ENCODE peak calls at places on chromosomes 11 and 22, in nine cellular contexts. One of them, this sample, is unnamed.

GRCh38 chr22:42114721-42115120 is 15.9 kb downstream of the CYP2D6 start:
- DNase-seq in transverse colon: no peak
- DNase-seq in tibial nerve: no peak
- DNase-seq in esophagus squamous epithelium: no peak
- DNase-seq in cardiac muscle cell: peak; percentile 30
- DNase-seq in fibroblast of lung: no peak
- DNase-seq in colonic mucosa: no peak
- DNase-seq in tibial artery: no peak
- DNase-seq in HCT116: peak; percentile 26
- DNase-seq in this sample: no peak

GRCh38 chr11:69443968-69444364 is 37.5 kb upstream of the LINC01488 start:
- DNase-seq in fibroblast of lung: peak; percentile 51
- DNase-seq in tibial nerve: no peak
- DNase-seq in esophagus squamous epithelium: no peak
- DNase-seq in cardiac muscle cell: peak; percentile 54
- DNase-seq in transverse colon: no peak
- DNase-seq in colonic mucosa: no peak
- DNase-seq in tibial artery: peak; percentile 67
- DNase-seq in HCT116: no peak
- DNase-seq in this sample: no peak

GRCh38 chr22:34135749-34136148 is 215.5 kb upstream of the LARGE1 start:
- DNase-seq in HCT116: no peak
- DNase-seq in fibroblast of lung: no peak
- DNase-seq in esophagus squamous epithelium: no peak
- DNase-seq in tibial nerve: no peak
- DNase-seq in cardiac muscle cell: no peak
- DNase-seq in colonic mucosa: no peak
- DNase-seq in tibial artery: no peak
- DNase-seq in transverse colon: no peak
- DNase-seq in this sample: no peak

GRCh38 chr22:27220349-27220748 is 563.0 kb downstream of the MIAT start:
- DNase-seq in esophagus squamous epithelium: no peak
- DNase-seq in transverse colon: no peak
- DNase-seq in tibial artery: no peak
- DNase-seq in cardiac muscle cell: peak; percentile 85
- DNase-seq in fibroblast of lung: peak; percentile 99
- DNase-seq in tibial nerve: peak; percentile 46
- DNase-seq in HCT116: no peak
- DNase-seq in colonic mucosa: no peak
- DNase-seq in this sample: no peak

GRCh38 chr22:24759765-24760164 is 14.8 kb downstream of the PIWIL3 start:
- DNase-seq in tibial artery: no peak
- DNase-seq in cardiac muscle cell: no peak
- DNase-seq in colonic mucosa: no peak
- DNase-seq in transverse colon: no peak
- DNase-seq in HCT116: no peak
- DNase-seq in fibroblast of lung: no peak
- DNase-seq in esophagus squamous epithelium: no peak
- DNase-seq in tibial nerve: no peak
- DNase-seq in this sample: no peak

GRCh38 chr11:121795206-121795605 is 320.8 kb downstream of the BLID start:
- DNase-seq in tibial artery: no peak
- DNase-seq in fibroblast of lung: peak; percentile 30
- DNase-seq in cardiac muscle cell: no peak
- DNase-seq in tibial nerve: no peak
- DNase-seq in esophagus squamous epithelium: no peak
- DNase-seq in HCT116: no peak
- DNase-seq in colonic mucosa: no peak
- DNase-seq in transverse colon: no peak
- DNase-seq in this sample: no peak

GRCh38 chr11:6505577-6506240 is 8.6 kb downstream of the DNHD1 start:
- DNase-seq in tibial nerve: peak; percentile 49
- DNase-seq in tibial artery: no peak
- DNase-seq in cardiac muscle cell: peak; percentile 76
- DNase-seq in esophagus squamous epithelium: no peak
- DNase-seq in colonic mucosa: no peak
- DNase-seq in HCT116: peak; percentile 40
- DNase-seq in transverse colon: no peak
- DNase-seq in fibroblast of lung: peak; percentile 82
- DNase-seq in this sample: no peak

GRCh38 chr11:68135161-68135560 is 14.0 kb upstream of the CHKA start:
- DNase-seq in esophagus squamous epithelium: no peak
- DNase-seq in HCT116: no peak
- DNase-seq in tibial artery: peak; percentile 12
- DNase-seq in tibial nerve: no peak
- DNase-seq in transverse colon: no peak
- DNase-seq in colonic mucosa: no peak
- DNase-seq in cardiac muscle cell: no peak
- DNase-seq in fibroblast of lung: no peak
- DNase-seq in this sample: no peak

GRCh38 chr11:59614277-59615131 is 1.1 kb downstream of the OSBP start:
- DNase-seq in colonic mucosa: no peak
- DNase-seq in fibroblast of lung: no peak
- DNase-seq in transverse colon: no peak
- DNase-seq in esophagus squamous epithelium: no peak
- DNase-seq in HCT116: no peak
- DNase-seq in tibial artery: no peak
- DNase-seq in cardiac muscle cell: peak; percentile 12
- DNase-seq in tibial nerve: no peak
- DNase-seq in this sample: no peak

GRCh38 chr11:3914807-3915206 is 59.3 kb downstream of the STIM1 start:
- DNase-seq in transverse colon: no peak
- DNase-seq in colonic mucosa: no peak
- DNase-seq in fibroblast of lung: peak; percentile 23
- DNase-seq in tibial nerve: no peak
- DNase-seq in HCT116: no peak
- DNase-seq in esophagus squamous epithelium: no peak
- DNase-seq in cardiac muscle cell: peak; percentile 38
- DNase-seq in tibial artery: no peak
- DNase-seq in this sample: no peak

GRCh38 chr22:42202669-42203068 is 67.8 kb downstream of the TCF20 start:
- DNase-seq in colonic mucosa: no peak
- DNase-seq in HCT116: no peak
- DNase-seq in transverse colon: no peak
- DNase-seq in fibroblast of lung: peak; percentile 71
- DNase-seq in esophagus squamous epithelium: no peak
- DNase-seq in tibial artery: no peak
- DNase-seq in cardiac muscle cell: peak; percentile 30
- DNase-seq in tibial nerve: no peak
- DNase-seq in this sample: no peak

GRCh38 chr11:66126808-66127555 is 56.9 kb downstream of the PACS1 start:
- DNase-seq in tibial artery: peak; percentile 69
- DNase-seq in fibroblast of lung: peak; percentile 89
- DNase-seq in HCT116: no peak
- DNase-seq in colonic mucosa: peak; percentile 32
- DNase-seq in cardiac muscle cell: peak; percentile 86
- DNase-seq in esophagus squamous epithelium: no peak
- DNase-seq in tibial nerve: peak; percentile 48
- DNase-seq in transverse colon: peak; percentile 42
- DNase-seq in this sample: no peak

GRCh38 chr11:102158151-102158734 is 48.0 kb downstream of the YAP1 start:
- DNase-seq in cardiac muscle cell: no peak
- DNase-seq in HCT116: no peak
- DNase-seq in tibial nerve: no peak
- DNase-seq in fibroblast of lung: no peak
- DNase-seq in esophagus squamous epithelium: no peak
- DNase-seq in transverse colon: peak; percentile 19
- DNase-seq in tibial artery: no peak
- DNase-seq in colonic mucosa: peak; percentile 47
- DNase-seq in this sample: no peak

GRCh38 chr11:10350341-10350740 is 45.5 kb downstream of the ADM start:
- DNase-seq in transverse colon: no peak
- DNase-seq in tibial artery: no peak
- DNase-seq in colonic mucosa: no peak
- DNase-seq in tibial nerve: no peak
- DNase-seq in HCT116: peak; percentile 80
- DNase-seq in cardiac muscle cell: peak; percentile 70
- DNase-seq in esophagus squamous epithelium: no peak
- DNase-seq in fibroblast of lung: peak; percentile 90
- DNase-seq in this sample: no peak

GRCh38 chr11:68441466-68442230 is 18.9 kb upstream of the PPP6R3 start:
- DNase-seq in fibroblast of lung: peak; percentile 42
- DNase-seq in cardiac muscle cell: peak; percentile 57
- DNase-seq in colonic mucosa: no peak
- DNase-seq in HCT116: no peak
- DNase-seq in tibial artery: no peak
- DNase-seq in tibial nerve: no peak
- DNase-seq in transverse colon: no peak
- DNase-seq in esophagus squamous epithelium: no peak
- DNase-seq in this sample: no peak

DNA sequence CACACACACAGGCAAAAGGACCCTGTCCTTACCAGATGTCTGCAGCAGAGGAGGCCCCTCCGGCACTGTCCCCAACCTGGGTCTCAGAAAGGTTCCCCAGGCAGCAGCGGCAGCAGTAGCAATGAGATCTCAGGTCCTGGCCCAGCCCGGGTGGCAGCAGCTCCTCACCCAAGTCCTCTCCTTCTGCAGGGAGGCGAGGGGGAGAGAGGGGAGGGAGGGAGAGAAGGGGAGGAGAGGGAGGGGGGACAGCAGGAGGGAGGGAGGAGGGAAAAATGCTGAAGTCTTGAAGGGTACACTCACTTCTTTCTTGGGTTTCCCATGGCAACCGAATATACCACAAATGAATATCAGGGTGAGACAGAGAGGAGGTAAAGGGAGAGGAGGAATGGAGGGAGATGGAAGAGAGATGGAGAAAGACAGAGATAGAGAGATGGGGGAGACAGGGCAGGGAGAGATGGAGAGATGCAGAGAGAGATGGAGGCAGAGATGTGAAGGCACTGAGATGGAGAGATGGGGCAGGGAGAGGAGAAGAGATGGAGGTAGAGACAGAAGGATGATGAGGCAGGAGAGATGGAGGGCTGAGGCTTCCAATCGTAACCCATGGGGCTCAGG is 9.4 kb downstream of the ELFN2 start:
- DNase-seq in cardiac muscle cell: no peak
- DNase-seq in colonic mucosa: no peak
- DNase-seq in esophagus squamous epithelium: no peak
- DNase-seq in HCT116: no peak
- DNase-seq in fibroblast of lung: no peak
- DNase-seq in tibial artery: no peak
- DNase-seq in tibial nerve: no peak
- DNase-seq in transverse colon: no peak
- DNase-seq in this sample: no peak
- H3K27me3 ChIP-seq in cardiac muscle cell: peaks cover 52% of the 10 kb centered on the region
- H3K27me3 ChIP-seq in colonic mucosa: peaks cover 35% of the 10 kb centered on the region
- H3K27me3 ChIP-seq in esophagus squamous epithelium: peaks cover 9% of the 10 kb centered on the region
- H3K27me3 ChIP-seq in HCT116: no peaks in the 10 kb centered on the region
- H3K27me3 ChIP-seq in fibroblast of lung: peaks cover 36% of the 10 kb centered on the region
- H3K27me3 ChIP-seq in tibial artery: peaks cover 95% of the 10 kb centered on the region
- H3K27me3 ChIP-seq in tibial nerve: no peaks in the 10 kb centered on the region
- H3K27me3 ChIP-seq in transverse colon: peaks cover 80% of the 10 kb centered on the region
- H3K27me3 ChIP-seq in this sample: no peaks in the 10 kb centered on the region

GRCh38 chr11:86800076-86800955 is at the start of gene PRSS23:
- DNase-seq in tibial artery: peak; percentile 89
- DNase-seq in esophagus squamous epithelium: no peak
- DNase-seq in HCT116: no peak
- DNase-seq in tibial nerve: no peak
- DNase-seq in transverse colon: peak; percentile 77
- DNase-seq in fibroblast of lung: peak; percentile 66
- DNase-seq in cardiac muscle cell: peak; percentile 72
- DNase-seq in colonic mucosa: peak; percentile 77
- DNase-seq in this sample: peak; percentile 82
- TF ChIP-seq CTCF in tibial artery: no peak
- TF ChIP-seq CTCF in esophagus squamous epithelium: no peak
- TF ChIP-seq CTCF in HCT116: no peak
- TF ChIP-seq CTCF in tibial nerve: no peak
- TF ChIP-seq CTCF in transverse colon: no peak
- TF ChIP-seq CTCF in fibroblast of lung: no peak
- TF ChIP-seq CTCF in cardiac muscle cell: no peak
- TF ChIP-seq CTCF in colonic mucosa: no peak
- TF ChIP-seq CTCF in this sample: no peak

GRCh38 chr22:46586123-46586519 is 34.1 kb upstream of the GRAMD4 start:
- DNase-seq in cardiac muscle cell: no peak
- DNase-seq in tibial nerve: no peak
- DNase-seq in esophagus squamous epithelium: no peak
- DNase-seq in transverse colon: no peak
- DNase-seq in fibroblast of lung: no peak
- DNase-seq in HCT116: no peak
- DNase-seq in tibial artery: no peak
- DNase-seq in colonic mucosa: no peak
- DNase-seq in this sample: no peak

GRCh38 chr22:46586531-46587011 is 33.6 kb upstream of the GRAMD4 start:
- DNase-seq in colonic mucosa: peak; percentile 72
- DNase-seq in tibial nerve: no peak
- DNase-seq in HCT116: no peak
- DNase-seq in cardiac muscle cell: no peak
- DNase-seq in fibroblast of lung: no peak
- DNase-seq in transverse colon: peak; percentile 68
- DNase-seq in esophagus squamous epithelium: no peak
- DNase-seq in tibial artery: no peak
- DNase-seq in this sample: no peak

GRCh38 chr22:46587492-46588278 is 32.5 kb upstream of the GRAMD4 start:
- DNase-seq in tibial nerve: no peak
- DNase-seq in tibial artery: peak; percentile 75
- DNase-seq in transverse colon: peak; percentile 85
- DNase-seq in cardiac muscle cell: no peak
- DNase-seq in fibroblast of lung: no peak
- DNase-seq in esophagus squamous epithelium: no peak
- DNase-seq in colonic mucosa: peak; percentile 82
- DNase-seq in HCT116: no peak
- DNase-seq in this sample: no peak

GRCh38 chr22:46588279-46589140 is 31.7 kb upstream of the GRAMD4 start:
- DNase-seq in colonic mucosa: no peak
- DNase-seq in cardiac muscle cell: no peak
- DNase-seq in HCT116: no peak
- DNase-seq in transverse colon: no peak
- DNase-seq in fibroblast of lung: no peak
- DNase-seq in tibial artery: no peak
- DNase-seq in tibial nerve: no peak
- DNase-seq in esophagus squamous epithelium: no peak
- DNase-seq in this sample: no peak

DNA sequence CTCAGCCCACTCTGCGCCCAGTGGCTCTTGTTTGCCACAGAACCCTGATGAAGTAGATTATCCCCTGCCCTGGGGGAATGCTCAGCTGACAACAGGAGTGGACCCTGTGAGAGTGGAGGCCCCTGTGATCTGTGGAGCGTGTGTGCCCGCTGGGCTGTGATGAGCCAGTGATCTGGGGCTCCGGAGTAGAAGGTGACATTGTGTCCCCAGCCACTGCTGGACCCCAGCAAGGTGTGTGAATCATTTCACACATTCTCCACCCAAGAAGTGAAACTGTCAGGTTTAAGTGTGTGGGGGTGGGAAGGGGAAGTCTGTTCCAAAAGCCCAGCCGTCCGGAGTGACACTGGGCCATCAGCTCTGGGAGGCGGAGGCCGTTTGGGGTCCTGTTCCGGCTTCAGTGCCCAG is 33.1 kb upstream of the GRAMD4 start:
- DNase-seq in cardiac muscle cell: no peak
- DNase-seq in tibial nerve: no peak
- DNase-seq in tibial artery: no peak
- DNase-seq in fibroblast of lung: no peak
- DNase-seq in transverse colon: peak; percentile 45
- DNase-seq in esophagus squamous epithelium: no peak
- DNase-seq in colonic mucosa: no peak
- DNase-seq in HCT116: no peak
- DNase-seq in this sample: no peak
- H3K4me3 ChIP-seq in cardiac muscle cell: no peak overlapping the region
- H3K4me3 ChIP-seq in tibial nerve: no peak overlapping the region
- H3K4me3 ChIP-seq in tibial artery: no peak overlapping the region
- H3K4me3 ChIP-seq in fibroblast of lung: no peak overlapping the region
- H3K4me3 ChIP-seq in transverse colon: no peak overlapping the region
- H3K4me3 ChIP-seq in esophagus squamous epithelium: no peak overlapping the region
- H3K4me3 ChIP-seq in colonic mucosa: no peak overlapping the region
- H3K4me3 ChIP-seq in HCT116: no peak overlapping the region
- H3K4me3 ChIP-seq in this sample: no peak overlapping the region

GRCh38 chr22:49849161-49850020 is 4.3 kb upstream of the ZBED4 start:
- DNase-seq in esophagus squamous epithelium: no peak
- DNase-seq in tibial artery: no peak
- DNase-seq in cardiac muscle cell: no peak
- DNase-seq in fibroblast of lung: no peak
- DNase-seq in transverse colon: no peak
- DNase-seq in tibial nerve: no peak
- DNase-seq in colonic mucosa: peak; percentile 43
- DNase-seq in HCT116: no peak
- DNase-seq in this sample: no peak
- H3K27me3 ChIP-seq in esophagus squamous epithelium: peaks cover 21% of the 10 kb centered on the region
- H3K27me3 ChIP-seq in tibial artery: peaks cover 50% of the 10 kb centered on the region
- H3K27me3 ChIP-seq in cardiac muscle cell: peaks cover 83% of the 10 kb centered on the region
- H3K27me3 ChIP-seq in fibroblast of lung: peaks cover 45% of the 10 kb centered on the region
- H3K27me3 ChIP-seq in transverse colon: peaks cover 49% of the 10 kb centered on the region
- H3K27me3 ChIP-seq in tibial nerve: peaks cover 3% of the 10 kb centered on the region
- H3K27me3 ChIP-seq in colonic mucosa: peaks cover 30% of the 10 kb centered on the region
- H3K27me3 ChIP-seq in HCT116: no peaks in the 10 kb centered on the region
- H3K27me3 ChIP-seq in this sample: peaks cover 21% of the 10 kb centered on the region

This sample was measured in ascending aorta.